ENCODE peak calls at places on chromosomes 13 and 19, in eight cellular contexts. R is A549, O is stomach, A is SK-N-SH, E is tibial nerve, K is esophagus muscularis mucosa, H is ovary, D is H1. C is an unnamed sample.

GRCh38 chr13:45850020-45850613 is 1.4 kb downstream of the SIAH3 start:
- DNase-seq in R (no peak), O (no peak), A (peak; percentile 42), E (no peak), K (no peak), H (no peak), D (peak; percentile 58), C (no peak)

GRCh38 chr13:112161441-112162301 is 94.7 kb downstream of the SOX1 start:
- DNase-seq in R (no peak), O (no peak), A (no peak), E (no peak), K (no peak), H (no peak), D (peak; percentile 71), C (no peak)

GRCh38 chr19:8663920-8664670 is 33.7 kb downstream of the NFILZ start:
- DNase-seq in R (no peak), O (no peak), A (no peak), E (no peak), K (no peak), H (no peak), D (no peak), C (no peak)

GRCh38 chr19:47438793-47439220 is 19.5 kb upstream of the MEIS3 start:
- DNase-seq in R (no peak), O (peak; percentile 36), A (no peak), E (no peak), K (no peak), H (no peak), D (peak; percentile 84), C (no peak)

GRCh38 chr19:29714371-29714952 is 599 bp downstream of the C19orf12 start:
- DNase-seq in R (peak; percentile 48), O (no peak), A (no peak), E (no peak), K (no peak), H (no peak), D (no peak), C (no peak)

GRCh38 chr19:49689133-49690072 is at the start of gene ADM5:
- DNase-seq in R (no peak), O (peak; percentile 77), A (peak; percentile 82), E (no peak), K (no peak), H (peak; percentile 57), D (peak; percentile 87), C (no peak)

GRCh38 chr13:32734511-32734910 is 148.3 kb downstream of the PDS5B start:
- DNase-seq in R (no peak), O (no peak), A (no peak), E (no peak), K (no peak), H (no peak), D (no peak), C (no peak)

GRCh38 chr19:10687518-10688288 is 13.5 kb upstream of the QTRT1 start:
- DNase-seq in R (no peak), O (no peak), A (peak; percentile 18), E (no peak), K (no peak), H (no peak), D (no peak), C (no peak)

DNA sequence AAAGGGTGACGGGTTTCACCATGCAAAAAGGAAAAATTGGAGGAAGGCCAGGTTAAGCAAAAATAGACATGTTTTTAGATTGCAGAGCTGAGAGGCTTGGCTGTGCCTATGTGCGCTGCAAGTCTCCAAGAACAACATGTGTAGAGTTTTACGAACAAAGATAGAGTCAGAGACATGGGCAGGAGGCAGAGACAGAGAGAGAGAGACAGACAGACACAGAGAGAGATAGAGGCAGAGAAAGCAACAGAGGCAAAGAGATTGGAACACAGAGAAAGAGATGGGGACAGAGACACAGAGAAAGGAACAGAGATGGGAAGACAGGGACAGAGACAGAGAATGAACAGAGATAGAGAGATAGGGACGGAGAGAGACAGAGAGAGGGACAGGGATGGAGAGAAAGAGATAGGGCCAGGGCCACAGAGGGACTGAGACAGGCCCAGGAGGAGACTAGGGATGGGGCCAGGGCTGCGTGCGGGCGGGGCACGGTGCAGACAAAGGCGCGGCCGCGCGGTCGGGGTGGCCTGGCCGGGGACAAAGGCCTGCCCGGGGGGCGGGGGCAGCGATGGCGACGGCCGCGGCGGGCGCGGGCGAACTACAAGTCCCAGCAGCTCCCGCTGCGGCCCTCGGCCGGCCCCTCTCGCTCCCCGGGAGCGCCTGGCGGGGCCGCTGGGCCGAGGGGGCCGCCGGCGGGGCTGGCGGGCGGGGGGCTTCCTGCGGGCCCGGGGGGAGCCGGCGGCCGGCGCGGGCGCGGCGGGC is at the start of gene ZNF358:
- DNase-seq in R (peak; percentile 67), O (peak; percentile 78), A (peak; percentile 98), E (peak; percentile 43), K (no peak), H (peak; percentile 75), D (peak; percentile 88), C (no peak)
- TF ChIP-seq EP300 in R (no peak), O (no peak), A (no peak), E (no peak), K (no peak), H (no peak), D (no peak), C (no peak)

DNA sequence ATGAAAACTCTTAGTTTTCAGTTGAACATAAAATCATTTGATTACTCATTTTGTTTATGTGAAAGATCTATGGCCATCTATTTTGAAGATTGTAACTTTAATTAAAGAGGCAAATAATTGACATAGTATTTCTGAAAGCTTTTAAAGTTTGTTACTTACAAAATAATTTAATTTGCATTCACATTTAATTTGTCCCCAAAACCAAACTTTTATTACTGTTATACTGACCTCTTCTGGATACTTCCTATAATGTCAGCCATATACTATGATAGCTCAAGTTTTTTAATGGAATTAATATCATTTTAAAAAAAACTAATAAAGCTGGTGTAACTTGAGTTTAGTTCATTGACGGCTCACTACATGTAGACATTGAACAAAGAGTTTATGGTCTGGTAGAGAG is 4.9 kb upstream of the SGCG start:
- DNase-seq in R (no peak), O (no peak), A (no peak), E (no peak), K (no peak), H (no peak), D (no peak), C (no peak)
- TF ChIP-seq CTCF in R (peak; percentile 24), O (no peak), A (peak; percentile 68), E (no peak), K (peak; percentile 29), H (no peak), D (no peak), C (no peak)

GRCh38 chr19:54475706-54476105 is 2.6 kb upstream of the CDC42EP5 start:
- DNase-seq in R (no peak), O (no peak), A (no peak), E (no peak), K (no peak), H (no peak), D (no peak), C (no peak)
- TF ChIP-seq EP300 in R (no peak), O (no peak), A (no peak), E (no peak), K (no peak), H (no peak), D (no peak), C (no peak)

GRCh38 chr19:37959665-37960114 is 52.7 kb downstream of the SIPA1L3 start:
- DNase-seq in R (no peak), O (no peak), A (no peak), E (no peak), K (no peak), H (no peak), D (no peak), C (no peak)

GRCh38 chr19:37966211-37967072 is 59.4 kb downstream of the SIPA1L3 start:
- DNase-seq in R (no peak), O (no peak), A (no peak), E (no peak), K (no peak), H (no peak), D (no peak), C (no peak)

GRCh38 chr19:37961198-37961597 is 54.2 kb downstream of the SIPA1L3 start:
- DNase-seq in R (no peak), O (no peak), A (no peak), E (no peak), K (no peak), H (no peak), D (no peak), C (no peak)

GRCh38 chr19:37964109-37964508 is 57.1 kb downstream of the SIPA1L3 start:
- DNase-seq in R (no peak), O (no peak), A (no peak), E (no peak), K (no peak), H (no peak), D (no peak), C (peak; percentile 14)

GRCh38 chr19:37963190-37963947 is 56.4 kb downstream of the SIPA1L3 start:
- DNase-seq in R (no peak), O (no peak), A (no peak), E (no peak), K (no peak), H (no peak), D (no peak), C (no peak)
- TF ChIP-seq CTCF in R (no peak), O (no peak), A (no peak), E (no peak), K (no peak), H (no peak), D (no peak), C (no peak)